ENCODE peak calls at places on chromosome 2, in six cellular contexts. G, L, Z, F, X and J are unnamed samples. For H3K4me1, the result is how much of the 10 kb centered on the place peaks cover.

GRCh38 chr2:23711979-23712755 is 214.8 kb downstream of the ATAD2B start:
- DNase-seq in F (peak), G (no peak), L (peak), Z (no peak), X (no peak), J (no peak)

GRCh38 chr2:188291617-188292445 is at the start of gene GULP1:
- DNase-seq in Z (peak), L (peak), X (peak), F (peak), G (peak), J (peak)

GRCh38 chr2:3450385-3451031 is 68.8 kb downstream of the ADI1 start:
- DNase-seq in F (no peak), X (no peak), Z (no peak), G (no peak), L (no peak), J (no peak)

GRCh38 chr2:169797601-169798000 is 1.1 kb upstream of the SSB start:
- DNase-seq in L (no peak), X (no peak), G (no peak), Z (no peak), F (no peak), J (no peak)

GRCh38 chr2:85057236-85057635 is 76.0 kb upstream of the TCF7L1 start:
- DNase-seq in L (no peak), F (peak), Z (no peak), X (no peak), G (no peak), J (no peak)

GRCh38 chr2:23445450-23445868 is 60.5 kb downstream of the KLHL29 start:
- DNase-seq in G (no peak), X (no peak), L (peak), F (peak), Z (no peak), J (no peak)

GRCh38 chr2:239394346-239394945 is 6.4 kb downstream of the HDAC4 start:
- DNase-seq in L (no peak), F (no peak), G (no peak), Z (no peak), X (no peak), J (no peak)

GRCh38 chr2:240966906-240967680 is 31.3 kb upstream of the SNED1 start:
- DNase-seq in F (no peak), X (no peak), L (peak), G (no peak), Z (peak), J (no peak)

GRCh38 chr2:237563816-237564215 is 2.6 kb upstream of the PRLH start:
- DNase-seq in G (no peak), X (peak), F (peak), Z (no peak), L (no peak), J (no peak)

GRCh38 chr2:44071454-44072046 is 75.8 kb upstream of the LRPPRC start:
- DNase-seq in Z (no peak), X (no peak), L (no peak), F (no peak), G (no peak), J (no peak)

GRCh38 chr2:42602218-42602936 is 33.9 kb downstream of the MTA3 start:
- DNase-seq in Z (no peak), F (no peak), X (no peak), L (no peak), G (no peak), J (no peak)

GRCh38 chr2:207200136-207200535 is 34.4 kb upstream of the KLF7 start:
- DNase-seq in G (no peak), X (no peak), F (no peak), Z (no peak), L (no peak), J (no peak)

GRCh38 chr2:207162319-207162718 is 3.4 kb downstream of the KLF7 start:
- DNase-seq in Z (no peak), F (no peak), G (no peak), L (no peak), X (no peak), J (no peak)

GRCh38 chr2:232431705-232432590 is 24.0 kb upstream of the ALPI start:
- DNase-seq in Z (no peak), F (no peak), X (no peak), G (no peak), L (no peak), J (no peak)

GRCh38 chr2:109079590-109079989 is 49.4 kb upstream of the SH3RF3 start:
- DNase-seq in Z (no peak), L (no peak), X (no peak), F (no peak), G (no peak), J (no peak)

GRCh38 chr2:46308081-46308480 is 10.9 kb downstream of the EPAS1 start:
- DNase-seq in F (no peak), G (no peak), L (no peak), X (no peak), Z (no peak), J (no peak)

GRCh38 chr2:127526940-127527804 is 883 bp upstream of the IWS1 start:
- DNase-seq in Z (no peak), G (peak), F (no peak), X (no peak), L (no peak), J (no peak)

GRCh38 chr2:214753455-214753854 is 56.0 kb downstream of the BARD1 start:
- DNase-seq in G (no peak), Z (no peak), L (no peak), X (no peak), F (no peak), J (no peak)

GRCh38 chr2:1837458-1837857 is 93.1 kb upstream of the PXDN start:
- DNase-seq in X (no peak), G (no peak), Z (no peak), F (no peak), L (no peak), J (no peak)

GRCh38 chr2:9552491-9553178 is 3.0 kb downstream of the ADAM17 start:
- DNase-seq in L (no peak), X (no peak), F (peak), Z (no peak), G (peak), J (no peak)

GRCh38 chr2:37635359-37636208 is 35.9 kb downstream of the CDC42EP3 start:
- DNase-seq in G (no peak), X (no peak), L (no peak), Z (no peak), F (peak), J (no peak)

GRCh38 chr2:241844066-241844728 is 14.5 kb downstream of the PDCD1 start:
- DNase-seq in L (peak), Z (peak), F (peak), X (peak), G (peak), J (no peak)

GRCh38 chr2:11056614-11057013 is 98.7 kb upstream of the SLC66A3 start:
- DNase-seq in G (no peak), X (no peak), L (no peak), Z (no peak), F (peak), J (no peak)

GRCh38 chr2:120773186-120773800 is 37.6 kb downstream of the GLI2 start:
- DNase-seq in G (no peak), X (no peak), F (no peak), L (no peak), Z (no peak), J (no peak)

GRCh38 chr2:238875161-238875530 is 27.3 kb downstream of the TWIST2 start:
- DNase-seq in X (no peak), Z (no peak), L (no peak), G (no peak), F (no peak), J (no peak)

GRCh38 chr2:191222507-191222906 is 22.7 kb upstream of the MYO1B start:
- DNase-seq in F (no peak), X (no peak), L (no peak), G (no peak), Z (no peak), J (no peak)

GRCh38 chr2:72278046-72278445 is 130.4 kb upstream of the CYP26B1 start:
- DNase-seq in Z (no peak), F (peak), L (no peak), X (no peak), G (no peak), J (no peak)

GRCh38 chr2:112692914-112693313 is 27.9 kb upstream of the NT5DC4 start:
- DNase-seq in X (no peak), G (no peak), L (no peak), Z (no peak), F (no peak), J (no peak)

GRCh38 chr2:47172156-47172921 is 17.2 kb upstream of the STPG4 start:
- DNase-seq in X (no peak), F (no peak), L (no peak), Z (no peak), G (no peak), J (no peak)

GRCh38 chr2:108868911-108869310 is 82.3 kb downstream of the CCDC138 start:
- DNase-seq in Z (no peak), F (no peak), X (no peak), L (no peak), G (no peak), J (no peak)

GRCh38 chr2:196263181-196263747 is 91.9 kb upstream of the STK17B start:
- DNase-seq in F (peak), Z (no peak), G (no peak), L (no peak), X (no peak), J (no peak)

GRCh38 chr2:178920916-178921513 is 113.8 kb upstream of the TTN start:
- DNase-seq in G (no peak), X (no peak), Z (no peak), L (no peak), F (no peak), J (no peak)

GRCh38 chr2:69143726-69144360 is 130.9 kb downstream of the ANTXR1 start:
- DNase-seq in G (no peak), F (peak), X (no peak), Z (no peak), L (no peak), J (peak)

GRCh38 chr2:136179602-136179975 is 61.6 kb upstream of the CXCR4 start:
- DNase-seq in Z (no peak), L (no peak), F (no peak), G (no peak), X (no peak), J (no peak)

DNA sequence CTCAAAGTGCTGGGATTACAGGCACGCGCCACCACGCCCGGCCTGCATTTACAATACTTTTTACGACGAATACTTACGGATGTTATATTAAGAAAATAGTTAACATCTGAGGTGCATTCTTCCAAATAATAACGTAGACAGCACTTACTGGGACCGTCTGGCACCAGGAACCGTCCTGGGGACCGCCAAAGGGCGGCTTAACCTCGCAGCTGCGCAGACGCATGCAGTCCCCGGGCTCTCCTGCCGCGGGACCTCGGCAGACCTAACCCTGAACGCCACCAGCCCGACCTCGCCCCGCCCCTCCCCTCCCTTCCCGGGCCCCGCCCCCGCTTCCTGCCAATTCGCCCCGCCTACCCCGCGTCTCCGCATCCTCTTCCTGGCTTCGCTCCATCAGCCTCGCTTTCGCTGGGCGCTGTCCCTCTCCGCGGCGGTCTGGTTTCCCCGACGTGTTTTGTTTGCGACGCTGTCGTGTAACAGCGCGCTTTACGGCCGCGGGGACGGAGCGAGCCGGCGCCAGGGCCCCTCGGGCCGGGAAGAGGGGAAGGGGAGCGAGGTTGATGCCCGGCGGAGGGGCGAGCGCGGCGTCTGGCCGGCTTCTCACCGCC is at the start of gene CNOT11:
- DNase-seq in X (peak), Z (peak), L (peak), G (peak), F (peak), J (peak)
- TF ChIP-seq POLR2A in X (peak), Z (peak), L (peak), G (peak), F (peak), J (peak)

DNA sequence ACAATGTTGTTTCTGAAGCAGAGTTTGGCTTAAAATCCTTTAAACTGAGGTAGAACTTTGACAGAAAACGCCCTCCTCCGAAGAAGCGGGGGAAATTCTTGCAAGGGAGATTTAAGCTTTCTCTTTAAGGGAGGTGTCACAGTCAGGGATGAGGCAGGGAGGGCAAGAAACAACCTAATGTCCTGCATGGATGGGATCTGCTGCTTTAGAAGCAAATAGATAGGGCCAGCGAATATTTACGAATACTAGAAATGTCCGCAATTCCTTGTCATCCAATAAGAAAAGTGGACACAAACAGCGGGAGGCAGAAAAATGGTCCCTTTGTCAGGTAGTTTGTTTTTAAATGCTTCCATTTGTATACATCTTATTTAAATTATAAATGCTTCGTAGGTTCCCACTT is 12.0 kb downstream of the MEIS1 start:
- DNase-seq in L (no peak), G (no peak), X (no peak), F (no peak), Z (no peak), J (no peak)
- H3K27ac ChIP-seq in L (peak), G (no peak), X (peak), F (peak), Z (no peak), J (peak)

GRCh38 chr2:173149491-173149890 is 73.8 kb downstream of the MAP3K20 start:
- DNase-seq in G (no peak), Z (no peak), F (no peak), L (no peak), X (no peak), J (no peak)

GRCh38 chr2:173146590-173146989 is 70.9 kb downstream of the MAP3K20 start:
- DNase-seq in X (no peak), F (peak), Z (no peak), G (no peak), L (no peak), J (no peak)

GRCh38 chr2:173150963-173151362 is 75.3 kb downstream of the MAP3K20 start:
- DNase-seq in L (no peak), Z (no peak), F (peak), X (no peak), G (no peak), J (no peak)

GRCh38 chr2:173150087-173150486 is 74.4 kb downstream of the MAP3K20 start:
- DNase-seq in X (no peak), F (peak), L (no peak), Z (no peak), G (no peak), J (no peak)

DNA sequence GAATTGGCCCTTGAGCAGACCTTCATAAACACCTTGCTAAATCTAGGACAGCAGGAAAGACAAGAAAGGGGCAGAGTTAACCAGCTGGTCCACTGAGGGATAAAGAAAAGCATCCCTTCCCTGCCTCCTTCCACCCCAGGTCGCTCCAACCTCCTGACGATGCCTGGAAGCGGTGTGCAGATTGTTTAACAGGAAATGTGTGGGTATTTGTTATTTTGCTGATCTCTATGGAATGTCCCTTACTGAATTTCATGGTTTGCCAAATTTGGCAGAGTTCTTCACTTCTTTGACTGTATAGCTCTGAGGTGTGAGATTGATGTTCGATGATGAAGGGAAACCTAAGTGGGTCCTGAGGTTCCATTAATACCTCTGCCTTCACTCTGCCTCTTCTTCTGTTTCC is 72.9 kb downstream of the MAP3K20 start:
- DNase-seq in X (no peak), F (peak), G (no peak), L (no peak), Z (no peak), J (no peak)
- H3K4me1 ChIP-seq in X (under half), F (under half), G (half or more), L (under half), Z (half or more), J (under half)

GRCh38 chr2:96319396-96319795 is 5.7 kb upstream of the ITPRIPL1 start:
- DNase-seq in Z (no peak), F (no peak), X (no peak), L (no peak), G (no peak), J (no peak)

GRCh38 chr2:96320326-96321229 is 4.5 kb upstream of the ITPRIPL1 start:
- DNase-seq in X (no peak), F (no peak), G (no peak), Z (no peak), L (no peak), J (no peak)

GRCh38 chr2:96318723-96319122 is 6.4 kb upstream of the ITPRIPL1 start:
- DNase-seq in G (no peak), L (no peak), Z (no peak), X (no peak), F (no peak), J (no peak)

GRCh38 chr2:96323849-96324248 is 1.3 kb upstream of the ITPRIPL1 start:
- DNase-seq in F (no peak), Z (no peak), X (no peak), L (no peak), G (no peak), J (no peak)

DNA sequence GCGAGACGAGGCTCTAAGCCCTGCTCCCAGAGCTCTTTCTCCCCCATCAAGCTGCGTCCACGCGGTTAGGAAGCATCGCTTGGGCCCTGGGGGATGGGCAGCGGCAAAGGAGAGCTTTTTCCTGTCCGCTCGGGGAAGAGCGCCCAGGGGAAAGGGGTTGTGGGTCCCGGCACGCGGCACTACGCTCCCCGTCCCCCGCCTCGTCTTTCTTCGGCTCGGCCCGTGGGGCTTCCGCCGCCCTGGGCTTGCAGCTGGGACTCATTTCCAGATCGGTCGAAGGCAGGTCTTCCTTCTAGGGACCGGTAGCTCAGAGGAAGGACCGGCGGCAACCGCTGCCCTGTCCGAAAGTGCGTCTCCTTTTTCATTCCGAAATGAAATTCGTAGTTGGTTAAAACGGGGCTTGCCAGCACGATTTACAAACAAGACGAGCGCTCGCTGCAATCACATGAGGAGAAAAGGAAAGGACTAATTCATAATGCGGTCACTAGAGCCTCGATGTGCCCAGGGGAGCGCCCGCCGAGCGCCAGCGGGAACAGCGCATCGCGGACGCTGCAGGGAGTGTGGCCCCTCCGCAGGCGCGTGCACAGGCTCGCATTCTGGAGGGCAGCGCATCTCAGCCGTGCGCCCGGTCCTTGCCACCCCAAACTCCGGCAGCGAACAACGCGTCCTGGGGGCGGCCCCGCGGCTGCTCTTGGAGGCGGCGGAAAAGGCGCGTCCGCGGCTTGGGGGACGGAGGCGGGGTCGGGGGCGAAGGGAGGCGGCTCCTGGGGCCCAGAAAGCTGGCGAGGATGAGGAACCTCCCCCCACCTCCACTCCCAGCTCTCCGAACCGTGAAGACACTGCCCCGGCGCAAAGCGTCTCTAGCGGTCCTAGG is 3.6 kb upstream of the ITPRIPL1 start:
- DNase-seq in F (peak), L (no peak), Z (no peak), X (peak), G (peak), J (no peak)
- TF ChIP-seq POLR2A in F (no peak), L (no peak), Z (no peak), X (no peak), G (peak), J (no peak)

GRCh38 chr2:203463176-203463797 is 71.8 kb downstream of the RAPH1 start:
- DNase-seq in F (peak), X (no peak), L (no peak), G (no peak), Z (no peak), J (no peak)
- H3K27ac ChIP-seq in F (peak), X (no peak), L (no peak), G (no peak), Z (no peak), J (no peak)

GRCh38 chr2:28411166-28411755 is 18.6 kb downstream of the FOSL2 start:
- DNase-seq in F (no peak), G (no peak), X (no peak), L (peak), Z (no peak), J (no peak)

GRCh38 chr2:28412625-28413151 is 20.0 kb downstream of the FOSL2 start:
- DNase-seq in L (peak), Z (no peak), F (no peak), X (no peak), G (no peak), J (no peak)

GRCh38 chr2:28413896-28414290 is 21.2 kb downstream of the FOSL2 start:
- DNase-seq in G (no peak), F (no peak), L (peak), X (no peak), Z (no peak), J (no peak)

GRCh38 chr2:28413152-28413895 is 20.7 kb downstream of the FOSL2 start:
- DNase-seq in L (peak), X (no peak), G (no peak), Z (no peak), F (peak), J (no peak)

GRCh38 chr2:28411956-28412609 is 19.4 kb downstream of the FOSL2 start:
- DNase-seq in F (no peak), X (no peak), G (no peak), Z (no peak), L (peak), J (no peak)
- H3K4me1 ChIP-seq in F (under half), X (under half), G (half or more), Z (under half), L (half or more), J (under half)

GRCh38 chr2:29981402-29981801 is 60.0 kb upstream of the ALK start:
- DNase-seq in L (no peak), X (no peak), G (no peak), F (no peak), Z (no peak), J (no peak)

GRCh38 chr2:29983308-29983707 is 61.9 kb upstream of the ALK start:
- DNase-seq in L (no peak), X (no peak), F (no peak), Z (no peak), G (no peak), J (no peak)

GRCh38 chr2:29990112-29990511 is 68.7 kb upstream of the ALK start:
- DNase-seq in G (no peak), X (no peak), F (no peak), L (no peak), Z (no peak), J (no peak)

DNA sequence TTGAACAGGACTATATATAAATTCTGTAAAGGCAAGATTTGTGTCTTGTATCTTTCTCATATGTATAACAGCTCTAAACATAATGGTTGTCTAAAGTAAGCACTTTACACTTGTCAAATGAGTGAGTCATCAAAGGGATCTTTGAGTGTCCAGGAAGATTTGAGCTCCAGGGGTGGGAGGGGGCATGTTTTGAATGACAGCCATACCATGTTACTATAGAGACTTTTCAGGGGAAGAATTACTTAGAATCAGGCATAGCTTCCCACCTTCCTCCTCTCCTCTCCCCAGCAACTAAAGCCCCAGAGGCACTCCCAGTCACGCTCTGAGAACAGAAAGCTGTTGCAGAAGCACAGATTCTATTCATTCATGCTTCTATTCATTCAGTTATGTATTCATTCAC is 65.8 kb upstream of the ALK start:
- DNase-seq in F (no peak), G (no peak), L (no peak), Z (no peak), X (no peak), J (no peak)
- TF ChIP-seq POLR2A in F (no peak), G (no peak), L (no peak), Z (no peak), X (no peak), J (no peak)